ENCODE peak calls at places on chromosomes 3 and 15, in nine cellular contexts. L is stomach, U is H9, S is suprapubic skin, T is K562, A is mammary epithelial cell, V is right cardiac atrium, O is upper lobe of left lung, F is IMR-90. D is an unnamed sample.
A peak's percentile ranks its signal among the peaks of the same experiment; 100 is the strongest.

GRCh38 chr15:34239151-34239761 is 14.4 kb downstream of the EMC4 start:
- DNase-seq in L (no peak), U (no peak), S (no peak), T (no peak), A (peak; percentile 97), V (no peak), O (no peak), F (peak; percentile 91), D (no peak)

GRCh38 chr3:39839504-39839903 is 30.1 kb downstream of the MYRIP start:
- DNase-seq in L (no peak), U (no peak), S (no peak), T (no peak), A (no peak), V (no peak), O (no peak), F (no peak), D (no peak)

GRCh38 chr3:80052271-80052670 is 284.5 kb upstream of the ROBO1 start:
- DNase-seq in L (no peak), U (no peak), S (no peak), T (no peak), A (no peak), V (peak; percentile 31), O (peak; percentile 54), F (no peak), D (no peak)

GRCh38 chr3:183518446-183519185 is 36.9 kb downstream of the KLHL6 start:
- DNase-seq in L (no peak), U (no peak), S (no peak), T (no peak), A (no peak), V (no peak), O (no peak), F (no peak), D (peak; percentile 37)

GRCh38 chr3:45817788-45818523 is 21.6 kb upstream of the SLC6A20 start:
- DNase-seq in L (peak; percentile 57), U (no peak), S (no peak), T (no peak), A (peak; percentile 97), V (no peak), O (no peak), F (peak; percentile 99), D (no peak)

GRCh38 chr15:90557651-90558084 is 27.9 kb downstream of the CRTC3 start:
- DNase-seq in L (peak; percentile 93), U (no peak), S (peak; percentile 87), T (peak; percentile 58), A (no peak), V (peak; percentile 98), O (no peak), F (peak; percentile 65), D (peak; percentile 23)

GRCh38 chr3:111619833-111620232 is 24.7 kb upstream of the ZBED2 start:
- DNase-seq in L (no peak), U (no peak), S (no peak), T (no peak), A (peak; percentile 78), V (no peak), O (no peak), F (peak; percentile 21), D (no peak)

GRCh38 chr3:114706591-114707224 is 412.9 kb downstream of the TIGIT start:
- DNase-seq in L (no peak), U (no peak), S (no peak), T (peak; percentile 8), A (peak; percentile 97), V (no peak), O (no peak), F (peak; percentile 86), D (no peak)

GRCh38 chr15:78054518-78054917 is 23.0 kb downstream of the TBC1D2B start:
- DNase-seq in L (no peak), U (no peak), S (no peak), T (no peak), A (no peak), V (no peak), O (no peak), F (no peak), D (no peak)

GRCh38 chr3:14503033-14503705 is 37.0 kb downstream of the GRIP2 start:
- DNase-seq in L (no peak), U (no peak), S (peak; percentile 47), T (peak; percentile 35), A (no peak), V (peak; percentile 7), O (no peak), F (no peak), D (no peak)

GRCh38 chr3:159762981-159763465 is 225.6 kb upstream of the IL12A start:
- DNase-seq in L (peak; percentile 32), U (peak; percentile 68), S (no peak), T (peak; percentile 2), A (peak; percentile 84), V (peak; percentile 86), O (peak; percentile 88), F (peak; percentile 94), D (no peak)

GRCh38 chr3:143567823-143568222 is 280.4 kb downstream of the SLC9A9 start:
- DNase-seq in L (no peak), U (no peak), S (no peak), T (no peak), A (no peak), V (no peak), O (no peak), F (no peak), D (no peak)

GRCh38 chr3:45631486-45631885 is 36.9 kb downstream of the LIMD1 start:
- DNase-seq in L (no peak), U (no peak), S (no peak), T (peak; percentile 87), A (no peak), V (no peak), O (no peak), F (no peak), D (no peak)

GRCh38 chr15:87681054-87681453 is 575.5 kb downstream of the NTRK3 start:
- DNase-seq in L (no peak), U (no peak), S (no peak), T (no peak), A (no peak), V (no peak), O (no peak), F (no peak), D (no peak)

GRCh38 chr3:191783039-191783438 is 322.1 kb downstream of the PYDC2 start:
- DNase-seq in L (no peak), U (no peak), S (no peak), T (no peak), A (peak; percentile 8), V (no peak), O (no peak), F (no peak), D (no peak)

GRCh38 chr15:70866982-70867644 is 13.2 kb upstream of the LARP6 start:
- DNase-seq in L (no peak), U (no peak), S (no peak), T (no peak), A (no peak), V (no peak), O (no peak), F (peak; percentile 32), D (no peak)

GRCh38 chr15:43268111-43269105 is 1.7 kb upstream of the TGM5 start:
- DNase-seq in L (no peak), U (peak; percentile 62), S (no peak), T (peak; percentile 64), A (no peak), V (no peak), O (no peak), F (no peak), D (no peak)

GRCh38 chr3:69271098-69271497 is 114.8 kb downstream of the FRMD4B start:
- DNase-seq in L (no peak), U (no peak), S (no peak), T (no peak), A (no peak), V (no peak), O (no peak), F (no peak), D (no peak)

GRCh38 chr3:69272537-69272936 is 113.4 kb downstream of the FRMD4B start:
- DNase-seq in L (no peak), U (no peak), S (no peak), T (no peak), A (no peak), V (no peak), O (no peak), F (no peak), D (no peak)

GRCh38 chr3:69276884-69277283 is 109.0 kb downstream of the FRMD4B start:
- DNase-seq in L (no peak), U (no peak), S (no peak), T (no peak), A (peak; percentile 51), V (no peak), O (no peak), F (no peak), D (no peak)

GRCh38 chr3:69273895-69274294 is 112.0 kb downstream of the FRMD4B start:
- DNase-seq in L (no peak), U (no peak), S (no peak), T (no peak), A (peak; percentile 76), V (no peak), O (no peak), F (no peak), D (no peak)
- H3K27ac ChIP-seq in L (no peak overlapping the region), U (no peak overlapping the region), S (no peak overlapping the region), T (no peak overlapping the region), A (peak overlapping the region; percentile 49), V (no peak overlapping the region), O (no peak overlapping the region), F (no peak overlapping the region), D (no peak overlapping the region)

DNA sequence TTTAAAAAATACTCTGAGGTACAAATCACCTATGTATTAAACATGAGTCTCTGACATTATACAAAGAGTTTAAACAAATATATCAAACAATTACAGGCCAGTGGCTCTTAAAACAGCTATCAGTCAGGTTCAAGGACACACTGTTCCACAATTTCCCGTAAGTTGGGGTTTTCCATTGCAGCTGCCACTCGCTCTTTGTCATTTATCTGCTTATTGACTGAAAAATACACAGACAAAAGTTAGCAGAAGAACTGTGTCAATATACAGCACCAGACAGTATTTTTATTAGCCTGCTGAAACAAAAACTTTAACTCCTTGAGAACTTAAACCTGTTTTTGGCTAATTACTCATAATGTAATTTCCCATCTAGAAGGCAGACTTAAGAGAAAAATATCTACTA is 20.8 kb downstream of the CIAO2A start:
- DNase-seq in L (no peak), U (no peak), S (no peak), T (no peak), A (no peak), V (no peak), O (no peak), F (no peak), D (no peak)
- H3K27ac ChIP-seq in L (peak overlapping the region; percentile 80), U (no peak overlapping the region), S (no peak overlapping the region), T (peak overlapping the region; percentile 2), A (no peak overlapping the region), V (no peak overlapping the region), O (peak overlapping the region; percentile 8), F (peak overlapping the region; percentile 43), D (no peak overlapping the region)

GRCh38 chr3:62164196-62164595 is 209.2 kb downstream of the FEZF2 start:
- DNase-seq in L (no peak), U (no peak), S (no peak), T (no peak), A (no peak), V (no peak), O (no peak), F (no peak), D (no peak)
- H3K27ac ChIP-seq in L (no peak overlapping the region), U (no peak overlapping the region), S (no peak overlapping the region), T (no peak overlapping the region), A (no peak overlapping the region), V (no peak overlapping the region), O (no peak overlapping the region), F (no peak overlapping the region), D (no peak overlapping the region)

DNA sequence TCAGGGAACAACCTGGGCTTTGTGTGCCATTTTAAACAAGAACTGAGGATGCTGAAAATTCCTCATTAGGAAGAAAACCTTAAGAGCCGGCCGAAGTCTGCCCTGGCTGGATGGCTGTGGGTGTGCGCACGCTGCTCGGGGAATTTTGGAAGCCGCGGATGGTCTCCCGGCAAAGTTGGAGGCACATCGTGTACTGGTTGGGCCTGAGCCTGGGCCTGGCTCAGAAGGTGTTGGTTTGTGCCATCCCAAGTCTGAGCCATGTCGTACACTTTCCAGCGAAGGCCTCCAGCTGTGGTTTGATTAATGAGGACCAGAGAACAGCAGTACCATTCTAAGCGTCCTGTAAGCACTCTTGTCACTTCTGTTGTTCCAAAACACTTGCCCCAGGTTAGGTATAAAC is 188.2 kb downstream of the ATP10A start:
- DNase-seq in L (no peak), U (no peak), S (no peak), T (no peak), A (no peak), V (peak; percentile 91), O (peak; percentile 39), F (no peak), D (no peak)
- H3K27ac ChIP-seq in L (no peak overlapping the region), U (no peak overlapping the region), S (peak overlapping the region; percentile 64), T (no peak overlapping the region), A (no peak overlapping the region), V (peak overlapping the region; percentile 31), O (no peak overlapping the region), F (no peak overlapping the region), D (no peak overlapping the region)

D was measured in substantia nigra.